ENCODE peak calls at places on chromosome 12, in eight cellular contexts. G is A549, F is thoracic aorta, H is HCT116, M is PC-9, J is GM06990, O is cardiac fibroblast, X is heart right ventricle. L is an unnamed sample.

GRCh38 chr12:65649126-65649525 is 175.2 kb upstream of the HMGA2 start:
- DNase-seq in G (peak), F (peak), H (peak), M (peak), J (no peak), O (peak), X (no peak), L (peak)

GRCh38 chr12:1838223-1838993 is 18.0 kb downstream of the LRTM2 start:
- DNase-seq in G (no peak), F (no peak), H (no peak), M (no peak), J (no peak), O (no peak), X (no peak), L (no peak)

GRCh38 chr12:109223868-109224267 is 85.2 kb downstream of the FOXN4 start:
- DNase-seq in G (no peak), F (no peak), H (no peak), M (no peak), J (no peak), O (no peak), X (no peak), L (no peak)

GRCh38 chr12:53751336-53752191 is at the start of gene CISTR:
- DNase-seq in G (no peak), F (no peak), H (no peak), M (no peak), J (peak), O (no peak), X (peak), L (no peak)

GRCh38 chr12:88882662-88883061 is 302.4 kb upstream of the KITLG start:
- DNase-seq in G (no peak), F (no peak), H (no peak), M (no peak), J (no peak), O (no peak), X (no peak), L (no peak)

GRCh38 chr12:122297494-122297893 is 31.2 kb upstream of the VPS33A start:
- DNase-seq in G (no peak), F (no peak), H (no peak), M (no peak), J (no peak), O (no peak), X (no peak), L (no peak)

GRCh38 chr12:58139894-58140293 is 198.5 kb downstream of the ATP23 start:
- DNase-seq in G (no peak), F (no peak), H (no peak), M (no peak), J (no peak), O (no peak), X (no peak), L (no peak)

GRCh38 chr12:68876471-68876870 is 56.5 kb downstream of the CPM start:
- DNase-seq in G (no peak), F (no peak), H (no peak), M (no peak), J (no peak), O (peak), X (no peak), L (no peak)

GRCh38 chr12:41288188-41288811 is 100.2 kb downstream of the PDZRN4 start:
- DNase-seq in G (no peak), F (no peak), H (no peak), M (no peak), J (no peak), O (no peak), X (no peak), L (no peak)

GRCh38 chr12:106586803-106587684 is 4.2 kb downstream of the RFX4 start:
- DNase-seq in G (peak), F (no peak), H (no peak), M (no peak), J (no peak), O (no peak), X (no peak), L (no peak)

GRCh38 chr12:49843411-49843810 is 505 bp upstream of the BCDIN3D start:
- DNase-seq in G (no peak), F (no peak), H (no peak), M (no peak), J (no peak), O (no peak), X (no peak), L (peak)

GRCh38 chr12:6368906-6369525 is 6.3 kb downstream of the SCNN1A start:
- DNase-seq in G (no peak), F (no peak), H (no peak), M (no peak), J (no peak), O (no peak), X (no peak), L (no peak)

GRCh38 chr12:72268386-72268785 is 3.8 kb upstream of the TRHDE start:
- DNase-seq in G (no peak), F (no peak), H (no peak), M (no peak), J (no peak), O (no peak), X (no peak), L (no peak)
- H3K4me3 ChIP-seq in G (no peak), F (peak), H (no peak), M (no peak), J (no peak), O (no peak), X (no peak), L (no peak)

GRCh38 chr12:12336511-12336910 is 13.5 kb downstream of the MANSC1 start:
- DNase-seq in G (no peak), F (no peak), H (no peak), M (no peak), J (no peak), O (no peak), X (no peak), L (no peak)
- TF ChIP-seq CTCF in G (no peak), F (no peak), H (no peak), M (no peak), J (no peak), O (no peak), X (no peak), L (no peak)

DNA sequence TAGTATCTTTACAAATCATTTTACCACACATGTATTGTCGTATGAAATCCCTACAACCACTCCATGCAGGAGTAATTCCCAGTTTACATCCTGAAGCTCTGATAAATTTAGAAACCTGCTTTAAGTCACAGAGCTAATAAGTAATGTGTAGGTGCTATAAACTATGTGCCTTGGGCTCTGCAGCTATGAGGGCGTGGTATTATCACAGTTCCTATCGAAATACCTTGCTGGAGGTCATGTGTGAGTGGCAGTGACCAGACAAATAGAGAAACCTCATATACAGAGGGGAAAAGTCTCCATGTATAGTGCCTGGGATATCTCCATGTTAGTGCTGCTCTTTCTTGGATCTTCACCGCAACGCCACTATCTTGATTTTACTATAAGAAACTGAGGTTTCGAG is 898 bp upstream of the TBC1D15 start:
- DNase-seq in G (no peak), F (no peak), H (no peak), M (peak), J (no peak), O (no peak), X (no peak), L (no peak)
- H3K4me3 ChIP-seq in G (no peak), F (peak), H (no peak), M (peak), J (no peak), O (no peak), X (peak), L (no peak)

DNA sequence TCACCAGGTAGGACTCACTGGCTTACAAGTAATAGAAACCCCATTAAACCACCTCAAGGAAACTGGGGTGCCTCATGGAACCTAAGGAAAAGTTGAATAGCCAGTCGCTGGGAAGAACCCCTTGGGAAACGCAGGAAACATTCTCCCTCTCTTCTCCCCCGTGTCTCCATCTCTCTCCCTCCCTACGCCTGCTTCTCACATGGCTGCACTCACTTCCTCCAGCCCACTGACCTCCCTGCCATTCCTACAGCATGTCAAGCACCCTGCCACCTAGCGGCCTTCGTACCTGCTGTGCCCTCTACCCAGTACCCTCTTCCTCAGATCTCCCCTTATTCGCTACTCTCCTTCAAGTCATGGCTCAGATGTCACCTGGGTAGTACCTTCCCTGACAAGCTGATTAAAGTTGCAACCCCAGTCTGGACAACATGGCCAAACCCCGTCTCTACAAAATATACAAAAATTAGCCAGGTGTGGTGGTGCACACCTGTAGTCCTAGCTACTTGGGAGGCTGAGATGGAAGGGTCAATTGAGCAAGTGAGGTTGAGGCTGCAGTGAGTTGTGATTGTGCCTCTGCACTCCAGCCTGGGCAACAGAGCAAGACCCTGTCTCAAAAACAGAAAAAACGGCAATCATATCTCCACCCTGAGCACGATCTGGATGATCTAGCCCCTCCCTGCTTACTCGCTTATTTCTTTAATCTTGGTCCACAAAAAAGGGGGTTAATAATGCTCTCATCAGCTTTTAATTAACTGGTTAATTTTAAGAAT is 6.4 kb upstream of the DTX1 start:
- DNase-seq in G (peak), F (no peak), H (peak), M (peak), J (no peak), O (peak), X (no peak), L (no peak)
- TF ChIP-seq CTCF in G (peak), F (no peak), H (peak), M (peak), J (peak), O (peak), X (peak), L (no peak)

GRCh38 chr12:93803408-93803807 is 126.2 kb downstream of the CRADD start:
- DNase-seq in G (no peak), F (no peak), H (no peak), M (no peak), J (no peak), O (peak), X (no peak), L (no peak)
- H3K4me3 ChIP-seq in G (no peak), F (peak), H (no peak), M (no peak), J (no peak), O (no peak), X (no peak), L (no peak)

DNA sequence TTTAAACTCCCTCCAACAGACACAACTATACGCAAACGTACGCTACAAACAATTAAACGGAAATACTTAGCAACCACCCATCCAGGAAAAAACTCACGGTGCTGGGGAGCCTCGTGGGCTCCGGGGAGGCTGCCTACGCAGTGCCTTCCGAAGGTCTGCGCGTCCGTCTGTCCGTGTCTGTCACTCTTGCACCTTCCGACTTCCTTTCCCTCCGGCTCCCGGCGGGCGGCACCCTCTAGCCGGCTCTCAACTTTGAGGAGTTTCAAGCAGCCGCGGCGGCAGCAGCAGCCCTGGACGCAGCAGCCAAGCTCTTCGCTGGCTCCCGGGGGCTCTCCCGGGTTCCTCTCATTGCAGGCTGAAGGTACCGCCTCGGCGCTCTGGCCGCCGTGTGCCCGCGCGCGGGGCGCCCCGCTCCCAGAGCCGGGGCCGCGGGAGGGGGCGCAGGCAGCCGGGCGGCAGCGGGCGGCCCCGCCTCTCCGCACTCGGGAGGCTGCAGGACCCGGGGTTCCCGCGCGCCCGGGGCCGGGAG is at the start of gene PCED1B:
- DNase-seq in G (peak), F (no peak), H (no peak), M (peak), J (peak), O (peak), X (peak), L (peak)
- TF ChIP-seq CTCF in G (no peak), F (peak), H (peak), M (peak), J (peak), O (peak), X (peak), L (no peak)

GRCh38 chr12:104579716-104580495 is 123.2 kb downstream of the CHST11 start:
- DNase-seq in G (no peak), F (no peak), H (no peak), M (no peak), J (no peak), O (no peak), X (no peak), L (no peak)
- H3K4me3 ChIP-seq in G (no peak), F (no peak), H (no peak), M (no peak), J (peak), O (no peak), X (no peak), L (no peak)

GRCh38 chr12:101490286-101490920 is 15.3 kb downstream of the SPIC start:
- DNase-seq in G (peak), F (no peak), H (peak), M (peak), J (no peak), O (no peak), X (no peak), L (no peak)
- TF ChIP-seq CTCF in G (peak), F (no peak), H (peak), M (peak), J (peak), O (no peak), X (peak), L (no peak)

L was measured in lower leg skin.